ENCODE peak calls at places on chromosomes 4 and X, in seven cellular contexts. B, W, I, P, E, D and F are unnamed samples. For H3K36me3, the result is how much of the 10 kb centered on the place peaks cover.

GRCh38 chr4:174152717-174153466 is 130.6 kb downstream of the FBXO8 start:
- DNase-seq in I (no peak), E (no peak), P (no peak), W (no peak), B (no peak), D (no peak), F (no peak)

GRCh38 chr4:183377491-183377890 is 55.3 kb upstream of the CLDN24 start:
- DNase-seq in W (no peak), I (no peak), B (no peak), P (no peak), E (no peak), D (no peak), F (no peak)

GRCh38 chr4:9997881-9998280 is 23.4 kb downstream of the SLC2A9 start:
- DNase-seq in W (peak), E (no peak), D (no peak), B (no peak), P (peak), I (no peak), F (no peak)

GRCh38 chr4:41012308-41012707 is 202.0 kb downstream of the APBB2 start:
- DNase-seq in I (no peak), D (no peak), P (peak), E (no peak), B (no peak), W (peak), F (no peak)

GRCh38 chrX:24479924-24480722 is 15.0 kb downstream of the PDK3 start:
- DNase-seq in W (no peak), B (peak), P (no peak), I (no peak), E (peak), D (no peak), F (peak)

GRCh38 chr4:36273276-36273675 is 8.1 kb upstream of the DTHD1 start:
- DNase-seq in P (peak), E (no peak), W (no peak), D (no peak), I (no peak), B (no peak), F (no peak)

GRCh38 chr4:81454498-81454897 is 17.2 kb downstream of the RASGEF1B start:
- DNase-seq in B (no peak), I (no peak), P (peak), W (peak), E (no peak), D (no peak), F (no peak)

GRCh38 chr4:176376032-176376614 is 56.4 kb downstream of the SPCS3 start:
- DNase-seq in D (peak), P (peak), E (no peak), I (no peak), B (peak), W (peak), F (no peak)

GRCh38 chr4:336099-336892 is 1.3 kb upstream of the ZNF141 start:
- DNase-seq in D (no peak), P (peak), I (no peak), E (no peak), B (no peak), W (no peak), F (no peak)
- H3K36me3 ChIP-seq in D (under half), P (under half), I (under half), E (under half), B (under half), W (under half), F (under half)

GRCh38 chr4:163621844-163622243 is 127.4 kb downstream of the TMA16 start:
- DNase-seq in P (no peak), E (no peak), D (no peak), W (no peak), I (no peak), B (no peak), F (no peak)
- H3K36me3 ChIP-seq in P (under half), E (under half), D (under half), W (under half), I (under half), B (under half), F (under half)

GRCh38 chrX:47174376-47174775 is 19.3 kb upstream of the UBA1 start:
- DNase-seq in B (no peak), D (no peak), I (no peak), E (no peak), P (no peak), W (no peak), F (no peak)

GRCh38 chrX:47176101-47176740 is 17.4 kb upstream of the UBA1 start:
- DNase-seq in B (no peak), E (no peak), D (no peak), I (no peak), P (no peak), W (no peak), F (no peak)

GRCh38 chrX:47175588-47175980 is 18.0 kb upstream of the UBA1 start:
- DNase-seq in W (no peak), P (no peak), E (no peak), D (no peak), I (no peak), B (no peak), F (no peak)

GRCh38 chrX:47172971-47173792 is 20.4 kb upstream of the UBA1 start:
- DNase-seq in D (no peak), E (no peak), B (no peak), W (no peak), P (no peak), I (no peak), F (no peak)

DNA sequence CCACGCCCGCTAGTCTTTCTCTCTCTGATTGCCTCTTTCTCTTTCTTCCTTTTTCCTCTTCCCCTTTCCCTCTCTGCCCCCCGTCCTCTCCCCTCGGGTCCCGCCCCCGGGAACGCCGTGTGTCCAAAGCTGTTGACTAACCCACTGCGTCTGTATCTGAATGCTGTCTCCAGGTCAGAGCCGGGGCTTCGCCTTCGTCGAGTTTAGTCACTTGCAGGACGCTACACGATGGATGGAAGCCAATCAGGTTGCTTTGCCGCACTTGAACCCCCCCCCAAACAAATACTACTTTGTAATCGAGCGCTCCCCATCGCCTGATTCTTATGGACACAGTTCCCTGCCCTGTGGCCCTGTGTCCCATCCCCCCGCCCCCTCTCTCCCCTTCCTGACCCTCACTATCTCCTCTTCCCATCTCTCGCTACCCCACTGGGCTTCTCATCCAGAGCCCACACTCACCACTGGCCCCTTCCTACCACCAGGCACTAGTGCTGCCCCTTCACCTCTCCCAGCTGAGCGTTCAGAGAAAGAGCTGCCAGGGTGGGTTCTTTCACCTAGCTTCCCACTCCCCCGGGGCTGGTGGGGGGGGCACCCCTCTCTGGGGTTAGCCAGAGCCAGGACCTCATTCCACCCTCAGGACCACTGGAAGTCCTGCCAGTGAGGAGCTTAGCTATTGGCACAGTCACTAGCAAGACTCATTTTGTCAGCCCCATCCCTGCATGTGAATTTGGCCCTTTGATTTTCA is 18.6 kb upstream of the UBA1 start:
- DNase-seq in D (no peak), E (no peak), B (no peak), W (no peak), P (no peak), I (no peak), F (no peak)
- H3K36me3 ChIP-seq in D (half or more), E (half or more), B (under half), W (under half), P (under half), I (under half), F (under half)

DNA sequence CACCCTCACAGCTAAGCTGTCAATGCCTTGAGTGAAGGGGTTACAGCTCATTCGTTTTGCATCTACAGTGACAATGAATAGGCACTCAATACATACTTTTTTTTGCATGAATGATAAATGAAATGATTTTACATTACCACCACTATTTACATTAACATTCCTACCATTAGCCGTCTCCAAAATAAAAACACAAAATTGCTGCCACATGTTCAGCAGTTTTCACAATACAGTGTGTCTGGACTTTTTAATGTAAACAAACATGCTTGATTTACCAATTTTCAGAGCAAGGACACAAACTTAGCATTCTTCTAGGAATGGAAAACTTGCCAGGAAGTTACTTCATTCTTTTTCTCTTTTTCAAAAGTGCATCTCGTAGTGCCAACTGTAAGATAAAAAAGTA is 9.6 kb upstream of the NAAA start:
- DNase-seq in W (no peak), B (no peak), I (no peak), P (no peak), D (no peak), E (no peak), F (no peak)
- H3K36me3 ChIP-seq in W (under half), B (under half), I (under half), P (under half), D (half or more), E (under half), F (under half)